ENCODE peak calls at places on chromosomes 12 and 14, in five cellular contexts. B is gastrocnemius medialis, P is fibroblast of pulmonary artery, D is uterus, W is GM12865. H is an unnamed sample.

GRCh38 chr12:55188974-55189556 is 31.8 kb upstream of the OR10A7 start:
- DNase-seq in P (peak), W (peak), B (no peak), D (no peak), H (no peak)

GRCh38 chr14:105437723-105438500 is 18.3 kb downstream of the MTA1 start:
- DNase-seq in W (no peak), P (no peak), B (no peak), D (no peak), H (no peak)

GRCh38 chr12:92030618-92031017 is 115.0 kb downstream of the BTG1 start:
- DNase-seq in W (peak), B (peak), P (peak), D (peak), H (no peak)

GRCh38 chr14:92897922-92898599 is 24.9 kb upstream of the CHGA start:
- DNase-seq in W (peak), P (no peak), D (no peak), B (no peak), H (no peak)

GRCh38 chr12:131755305-131756113 is 44.6 kb downstream of the SFSWAP start:
- DNase-seq in B (no peak), D (no peak), W (peak), P (peak), H (no peak)

GRCh38 chr14:70692210-70692609 is 50.5 kb downstream of the TTC9 start:
- DNase-seq in W (no peak), P (no peak), D (no peak), B (no peak), H (peak)

GRCh38 chr12:52014567-52015392 is 8.0 kb downstream of the TAMALIN start:
- DNase-seq in W (no peak), P (no peak), B (no peak), D (peak), H (no peak)

GRCh38 chr12:104975621-104976343 is 10.3 kb upstream of the NOPCHAP1 start:
- DNase-seq in D (no peak), P (peak), W (no peak), B (no peak), H (no peak)

GRCh38 chr14:104687601-104688504 is 1.6 kb upstream of the INF2 start:
- DNase-seq in W (no peak), D (peak), P (peak), B (peak), H (peak)

GRCh38 chr12:127054531-127054930 is 1212.4 kb upstream of the TMEM132C start:
- DNase-seq in B (no peak), W (no peak), D (no peak), P (peak), H (no peak)
- TF ChIP-seq CTCF in B (no peak), W (no peak), D (no peak), P (no peak), H (no peak)

GRCh38 chr12:118061011-118061875 is at the start of gene WSB2:
- DNase-seq in D (peak), P (peak), B (peak), W (peak), H (no peak)

GRCh38 chr12:118058227-118058626 is 2.8 kb downstream of the WSB2 start:
- DNase-seq in B (no peak), P (no peak), W (no peak), D (no peak), H (no peak)

GRCh38 chr12:118060301-118061010 is 523 bp downstream of the WSB2 start:
- DNase-seq in P (no peak), D (peak), W (peak), B (no peak), H (no peak)

GRCh38 chr12:118059645-118060275 is 1.2 kb downstream of the WSB2 start:
- DNase-seq in B (no peak), P (peak), D (no peak), W (no peak), H (no peak)

GRCh38 chr12:118058881-118059644 is 1.9 kb downstream of the WSB2 start:
- DNase-seq in D (no peak), P (peak), W (no peak), B (no peak), H (no peak)
- H3K4me3 ChIP-seq in D (no peak), P (peak), W (no peak), B (no peak), H (peak)

GRCh38 chr14:43481864-43482263 is 1025.2 kb downstream of the FSCB start:
- DNase-seq in W (no peak), B (no peak), P (no peak), D (no peak), H (no peak)
- TF ChIP-seq CTCF in W (no peak), B (no peak), P (no peak), D (no peak), H (no peak)

GRCh38 chr12:18754118-18754707 is 16.3 kb downstream of the CAPZA3 start:
- DNase-seq in P (no peak), D (no peak), W (no peak), B (no peak), H (no peak)
- H3K4me3 ChIP-seq in P (no peak), D (no peak), W (no peak), B (no peak), H (peak)

GRCh38 chr14:30194769-30195168 is 267.1 kb upstream of the PRKD1 start:
- DNase-seq in D (no peak), W (no peak), P (peak), B (no peak), H (no peak)
- TF ChIP-seq CTCF in D (no peak), W (no peak), P (no peak), B (no peak), H (no peak)

GRCh38 chr14:56891226-56891625 is 80.9 kb upstream of the OTX2 start:
- DNase-seq in W (no peak), D (no peak), B (no peak), P (no peak), H (no peak)

GRCh38 chr14:56892959-56893358 is 82.7 kb upstream of the OTX2 start:
- DNase-seq in P (no peak), B (no peak), W (no peak), D (no peak), H (no peak)

GRCh38 chr14:56894591-56894991 is 84.3 kb upstream of the OTX2 start:
- DNase-seq in B (no peak), P (no peak), W (no peak), D (no peak), H (no peak)

GRCh38 chr14:56896231-56896630 is 86.0 kb upstream of the OTX2 start:
- DNase-seq in B (no peak), W (no peak), P (no peak), D (no peak), H (no peak)

GRCh38 chr14:56895154-56895553 is 84.9 kb upstream of the OTX2 start:
- DNase-seq in D (no peak), W (no peak), B (no peak), P (no peak), H (no peak)
- H3K4me3 ChIP-seq in D (no peak), W (no peak), B (no peak), P (no peak), H (no peak)

DNA sequence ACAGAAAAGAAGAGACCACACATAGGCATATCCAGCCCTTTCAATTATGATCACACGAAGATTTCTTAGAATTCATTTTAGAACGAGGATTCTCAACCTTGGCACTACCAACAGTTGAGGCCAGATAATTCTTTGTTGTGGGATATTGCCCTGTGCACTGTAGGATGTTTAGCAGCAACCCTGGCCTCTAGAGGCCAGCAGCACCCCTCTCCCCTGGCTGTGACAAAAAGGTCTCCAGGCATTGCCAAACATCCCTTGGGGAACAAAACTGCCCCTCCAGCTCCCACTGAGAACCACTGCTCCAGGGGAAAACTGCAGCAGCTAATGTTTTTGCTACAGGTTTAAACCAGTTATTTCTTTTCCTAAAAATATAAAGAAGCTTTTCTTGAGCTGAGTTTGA is 7.1 kb downstream of the NT5DC3 start:
- DNase-seq in B (no peak), W (no peak), P (no peak), D (no peak), H (no peak)
- TF ChIP-seq CTCF in B (no peak), W (no peak), P (peak), D (no peak), H (no peak)